ENCODE peak calls at places on chromosomes 6 and 20, in nine cellular contexts. W is fibroblast of the aortic adventitia; N is EH; G is COLO829; A is amniotic stem cell; S is GM20000; X is AG10803; B is activated naive CD4-positive, alpha-beta T cell treated with anti-CD3 and anti-CD28 coated beads, Interleukin-2, amount 10 ng/mL, durations not matched to agents 7 days and 5 days; M is KG1. J is an unnamed sample.

GRCh38 chr6:72466471-72466870 is 155.4 kb upstream of the KCNQ5 start:
- DNase-seq in W (no peak), N (no peak), G (no peak), A (no peak), S (no peak), X (no peak), B (no peak), M (no peak), J (no peak)

GRCh38 chr20:9573598-9573997 is 59.2 kb downstream of the LAMP5 start:
- DNase-seq in W (no peak), N (no peak), G (no peak), A (no peak), S (no peak), X (no peak), B (no peak), M (no peak), J (no peak)

GRCh38 chr6:107655245-107655644 is 165.3 kb downstream of the SOBP start:
- DNase-seq in W (no peak), N (no peak), G (no peak), A (no peak), S (no peak), X (no peak), B (no peak), M (no peak), J (no peak)

GRCh38 chr6:107493158-107494057 is 3.5 kb downstream of the SOBP start:
- DNase-seq in W (peak; percentile 61), N (no peak), G (peak; percentile 35), A (no peak), S (no peak), X (no peak), B (no peak), M (no peak), J (no peak)

GRCh38 chr6:145688493-145688905 is 46.8 kb downstream of the EPM2A start:
- DNase-seq in W (peak; percentile 27), N (peak; percentile 71), G (no peak), A (no peak), S (no peak), X (no peak), B (no peak), M (no peak), J (peak; percentile 71)

GRCh38 chr6:396126-396520 is 4.6 kb downstream of the IRF4 start:
- DNase-seq in W (no peak), N (no peak), G (peak; percentile 98), A (no peak), S (no peak), X (no peak), B (no peak), M (no peak), J (no peak)

GRCh38 chr20:2558581-2559301 is 22.4 kb downstream of the TMC2 start:
- DNase-seq in W (peak; percentile 12), N (peak; percentile 9), G (no peak), A (no peak), S (no peak), X (no peak), B (no peak), M (no peak), J (no peak)

GRCh38 chr20:48690888-48691287 is 136.9 kb downstream of the PREX1 start:
- DNase-seq in W (no peak), N (no peak), G (no peak), A (no peak), S (no peak), X (no peak), B (no peak), M (no peak), J (no peak)

GRCh38 chr6:169019111-169019510 is 234.5 kb downstream of the THBS2 start:
- DNase-seq in W (no peak), N (no peak), G (no peak), A (no peak), S (no peak), X (no peak), B (no peak), M (no peak), J (no peak)

GRCh38 chr6:133945158-133945557 is 7.9 kb upstream of the TBPL1 start:
- DNase-seq in W (no peak), N (peak; percentile 23), G (no peak), A (no peak), S (no peak), X (peak; percentile 20), B (no peak), M (no peak), J (peak; percentile 6)

GRCh38 chr6:134722996-134723871 is 226.7 kb downstream of the ALDH8A1 start:
- DNase-seq in W (peak; percentile 51), N (peak; percentile 50), G (no peak), A (no peak), S (no peak), X (no peak), B (no peak), M (no peak), J (no peak)

GRCh38 chr6:170099387-170099786 is 191.5 kb downstream of the DLL1 start:
- DNase-seq in W (no peak), N (no peak), G (no peak), A (no peak), S (no peak), X (no peak), B (peak; percentile 14), M (no peak), J (no peak)

GRCh38 chr6:100475554-100476325 is 11.0 kb upstream of the SIM1 start:
- DNase-seq in W (no peak), N (peak; percentile 52), G (no peak), A (no peak), S (no peak), X (no peak), B (no peak), M (no peak), J (peak; percentile 60)

GRCh38 chr6:95815389-95816056 is 200.3 kb upstream of the FUT9 start:
- DNase-seq in W (no peak), N (no peak), G (no peak), A (no peak), S (no peak), X (no peak), B (no peak), M (no peak), J (no peak)

GRCh38 chr6:41716516-41717446 is 18.6 kb downstream of the TFEB start:
- DNase-seq in W (no peak), N (peak; percentile 59), G (no peak), A (no peak), S (no peak), X (no peak), B (no peak), M (no peak), J (no peak)

GRCh38 chr6:168468046-168468445 is 27.1 kb downstream of the SMOC2 start:
- DNase-seq in W (no peak), N (no peak), G (no peak), A (no peak), S (no peak), X (no peak), B (no peak), M (no peak), J (no peak)

GRCh38 chr6:1388081-1388926 is 1.1 kb upstream of the FOXF2 start:
- DNase-seq in W (no peak), N (peak; percentile 71), G (no peak), A (no peak), S (peak; percentile 31), X (no peak), B (no peak), M (no peak), J (no peak)

GRCh38 chr20:12936020-12936419 is 72.8 kb upstream of the SPTLC3 start:
- DNase-seq in W (no peak), N (no peak), G (no peak), A (no peak), S (no peak), X (no peak), B (no peak), M (no peak), J (peak; percentile 51)

GRCh38 chr20:52001999-52002666 is 189.4 kb downstream of the ZFP64 start:
- DNase-seq in W (no peak), N (peak; percentile 11), G (no peak), A (no peak), S (no peak), X (no peak), B (no peak), M (no peak), J (peak; percentile 79)

GRCh38 chr6:14092301-14092700 is 25.3 kb upstream of the CD83 start:
- DNase-seq in W (no peak), N (no peak), G (no peak), A (no peak), S (no peak), X (no peak), B (no peak), M (no peak), J (no peak)

GRCh38 chr20:50843331-50844276 is 48.7 kb downstream of the BCAS4 start:
- DNase-seq in W (no peak), N (no peak), G (no peak), A (no peak), S (no peak), X (no peak), B (no peak), M (no peak), J (no peak)

GRCh38 chr6:36368921-36369880 is 18.3 kb downstream of the ETV7 start:
- DNase-seq in W (peak; percentile 84), N (peak; percentile 96), G (no peak), A (no peak), S (no peak), X (peak; percentile 99), B (no peak), M (no peak), J (no peak)

GRCh38 chr6:95280690-95281273 is 296.6 kb upstream of the MANEA start:
- DNase-seq in W (peak; percentile 2), N (no peak), G (no peak), A (no peak), S (peak; percentile 2), X (no peak), B (no peak), M (no peak), J (peak; percentile 7)

GRCh38 chr6:14326774-14327173 is 209.2 kb downstream of the CD83 start:
- DNase-seq in W (no peak), N (no peak), G (no peak), A (no peak), S (no peak), X (no peak), B (no peak), M (no peak), J (no peak)

GRCh38 chr6:4647414-4648365 is 128.5 kb upstream of the CDYL start:
- DNase-seq in W (peak; percentile 77), N (peak; percentile 79), G (peak; percentile 61), A (peak; percentile 25), S (no peak), X (peak; percentile 74), B (peak; percentile 22), M (no peak), J (peak; percentile 68)

GRCh38 chr6:131651782-131652181 is 14.7 kb downstream of the ENPP3 start:
- DNase-seq in W (no peak), N (no peak), G (no peak), A (no peak), S (no peak), X (no peak), B (no peak), M (no peak), J (peak; percentile 74)

J was measured in PC-3.